ENCODE peak calls at places on chromosomes 5 and 9, in eight cellular contexts. Z is SW 1271; N is MV-4-11; M is activated CD4-positive, alpha-beta T cell treated with anti-CD3 and anti-CD28 coated beads for 1 hour; K is HFFc6; L is AG08396; T is neural crest cell; W is Kasumi-1. R is an unnamed sample.

GRCh38 chr5:69276422-69277174 is 41.9 kb downstream of the CDK7 start:
- DNase-seq in T (no peak), Z (peak), N (no peak), M (no peak), W (no peak), L (peak), K (peak), R (no peak)

GRCh38 chr9:126511426-126511825 is 102.3 kb upstream of the LMX1B start:
- DNase-seq in K (no peak), Z (no peak), N (no peak), W (no peak), L (no peak), T (no peak), M (no peak), R (no peak)

GRCh38 chr5:53819482-53819881 is 259.0 kb downstream of the NDUFS4 start:
- DNase-seq in W (no peak), Z (no peak), T (no peak), N (no peak), L (no peak), K (no peak), M (no peak), R (no peak)

GRCh38 chr5:158389786-158390185 is 530.8 kb upstream of the CLINT1 start:
- DNase-seq in T (no peak), M (no peak), Z (no peak), L (no peak), W (no peak), N (no peak), K (no peak), R (no peak)

GRCh38 chr9:11713077-11713476 is 980.1 kb upstream of the TYRP1 start:
- DNase-seq in K (no peak), W (no peak), M (no peak), N (no peak), T (no peak), L (no peak), Z (no peak), R (no peak)

GRCh38 chr9:69200071-69200470 is 26.0 kb downstream of the TJP2 start:
- DNase-seq in L (peak), W (no peak), N (no peak), M (no peak), K (no peak), Z (no peak), T (no peak), R (no peak)

GRCh38 chr5:154446183-154447073 is 631 bp downstream of the SAP30L start:
- DNase-seq in L (peak), Z (peak), K (peak), N (no peak), T (peak), M (peak), W (peak), R (peak)

GRCh38 chr5:122056913-122057312 is 21.1 kb downstream of the LOX start:
- DNase-seq in N (no peak), W (no peak), L (no peak), M (no peak), K (no peak), T (no peak), Z (no peak), R (no peak)

GRCh38 chr5:174217527-174217926 is 172.0 kb downstream of the NSG2 start:
- DNase-seq in N (peak), M (no peak), K (no peak), T (no peak), W (no peak), Z (no peak), L (no peak), R (no peak)

GRCh38 chr5:108303611-108304010 is 78.3 kb downstream of the FBXL17 start:
- DNase-seq in T (no peak), W (no peak), K (no peak), M (no peak), N (no peak), L (no peak), Z (no peak), R (no peak)

GRCh38 chr5:30605693-30606268 is 587.7 kb upstream of the CDH6 start:
- DNase-seq in W (no peak), T (no peak), M (no peak), N (no peak), K (no peak), Z (no peak), L (no peak), R (no peak)